ENCODE peak calls at places on chromosomes 12 and 14, in four cellular contexts. J is HepG2, R is K562, W is GM12878. H is an unnamed sample.

GRCh38 chr14:61653507-61653906 is 41.8 kb upstream of the HIF1A start:
- DNase-seq in R (no peak), J (no peak), W (no peak), H (no peak)

GRCh38 chr14:54366726-54367707 is 29.8 kb upstream of the CDKN3 start:
- DNase-seq in J (peak; percentile 84), W (no peak), R (peak; percentile 12), H (peak; percentile 46)

GRCh38 chr14:69980457-69981414 is 101.5 kb downstream of the SMOC1 start:
- DNase-seq in J (no peak), W (no peak), R (no peak), H (no peak)

GRCh38 chr12:18141583-18141982 is 51.6 kb upstream of the RERGL start:
- DNase-seq in R (no peak), W (no peak), J (no peak), H (no peak)

GRCh38 chr12:110367209-110367864 is 36.2 kb downstream of the ANAPC7 start:
- DNase-seq in R (no peak), J (no peak), W (no peak), H (no peak)

GRCh38 chr14:101825797-101826196 is 64.3 kb downstream of the PPP2R5C start:
- DNase-seq in W (no peak), R (no peak), J (no peak), H (no peak)

GRCh38 chr12:4910502-4911315 is 1.0 kb downstream of the KCNA1 start:
- DNase-seq in J (no peak), W (no peak), R (no peak), H (peak; percentile 21)

GRCh38 chr12:66140726-66141125 is 10.2 kb upstream of the LLPH start:
- DNase-seq in W (no peak), J (no peak), R (no peak), H (no peak)

GRCh38 chr12:65094722-65095121 is 26.4 kb downstream of the WIF1 start:
- DNase-seq in W (no peak), J (no peak), R (no peak), H (no peak)

GRCh38 chr12:110217996-110218674 is 62.9 kb upstream of the ATP2A2 start:
- DNase-seq in W (no peak), R (no peak), J (no peak), H (no peak)

GRCh38 chr12:118655588-118655987 is 279.2 kb downstream of the SUDS3 start:
- DNase-seq in J (no peak), W (no peak), R (no peak), H (no peak)

DNA sequence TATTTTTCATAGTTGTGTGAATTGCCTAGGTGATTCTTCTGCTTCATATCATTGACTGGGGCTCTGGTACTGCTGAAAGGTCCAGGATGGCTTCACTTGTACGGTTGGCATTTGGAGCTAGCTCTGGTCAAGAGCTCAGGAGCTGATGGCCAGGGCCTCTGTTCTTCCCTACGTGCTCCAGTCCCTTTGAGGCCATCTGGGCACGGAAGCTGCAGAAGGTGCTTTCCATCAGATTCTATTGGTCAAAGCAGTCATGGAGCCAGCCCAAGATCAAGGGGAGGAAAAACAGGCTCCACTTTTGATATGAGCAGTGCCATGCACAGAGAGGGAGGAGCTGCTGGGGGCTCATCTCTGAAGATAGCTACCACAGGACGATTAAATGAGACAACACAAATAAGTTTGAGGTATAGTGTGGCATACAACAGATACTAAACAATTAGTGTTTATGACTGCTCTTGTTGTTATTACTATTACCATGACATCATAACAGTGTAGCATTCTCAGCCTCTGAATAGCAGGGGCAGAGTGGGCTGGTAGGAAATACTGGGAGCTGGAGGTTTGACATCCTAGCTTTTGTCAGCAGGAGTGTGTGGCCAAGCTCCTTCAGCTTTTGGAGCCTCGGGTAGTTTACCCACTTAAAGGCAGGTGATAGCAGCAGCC is 10.4 kb downstream of the KRT83 start:
- DNase-seq in R (no peak), W (no peak), J (no peak), H (no peak)
- TF ChIP-seq CREM in R (no peak), W (no peak), J (no peak), H (no peak)

GRCh38 chr12:102806110-102806509 is 110.9 kb downstream of the PAH start:
- DNase-seq in J (no peak), W (no peak), R (no peak), H (no peak)
- TF ChIP-seq MAX in J (no peak), W (no peak), R (no peak), H (no peak)

GRCh38 chr12:107864235-107864634 is 89.7 kb downstream of the ASCL4 start:
- DNase-seq in R (no peak), J (no peak), W (no peak), H (peak; percentile 49)
- TF ChIP-seq ATF2 in R (no peak), J (no peak), W (no peak), H (no peak)

GRCh38 chr12:54546511-54546910 is 2.9 kb upstream of the PDE1B start:
- DNase-seq in J (no peak), W (no peak), R (no peak), H (no peak)

GRCh38 chr12:54544743-54545142 is 4.7 kb upstream of the PDE1B start:
- DNase-seq in J (no peak), W (no peak), R (no peak), H (no peak)

GRCh38 chr12:54555670-54556257 is 6.4 kb downstream of the PDE1B start:
- DNase-seq in W (no peak), J (no peak), R (no peak), H (no peak)

DNA sequence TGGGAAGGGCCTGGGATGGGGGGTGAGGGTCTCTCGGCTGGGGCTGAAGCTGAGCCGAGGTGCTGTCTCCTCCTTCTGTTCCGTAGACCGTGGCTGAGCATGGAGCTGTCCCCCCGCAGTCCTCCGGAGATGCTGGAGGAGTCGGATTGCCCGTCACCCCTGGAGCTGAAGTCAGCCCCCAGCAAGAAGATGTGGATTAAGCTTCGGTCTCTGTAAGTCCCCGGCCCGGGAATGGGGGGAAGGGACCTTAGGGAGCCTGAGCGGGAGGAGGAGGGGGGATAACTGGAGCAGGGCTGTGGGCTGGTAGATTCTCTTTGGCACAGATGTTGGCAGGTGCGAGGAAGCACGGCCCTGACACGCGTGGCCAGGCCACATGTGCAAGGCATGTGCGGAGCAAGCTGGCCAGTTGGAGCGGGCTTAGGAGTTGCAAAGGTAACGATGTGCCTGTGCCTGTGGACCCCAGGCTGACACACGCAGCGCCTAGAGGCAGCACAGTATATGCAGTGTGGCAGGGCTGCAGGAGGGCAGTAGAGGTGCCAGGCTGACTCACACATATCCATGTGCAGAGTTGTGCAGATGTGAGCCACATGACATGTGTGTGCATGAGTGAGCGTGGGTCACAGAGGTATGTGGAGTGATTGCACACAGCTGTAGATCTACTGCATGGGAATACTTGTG is 512 bp downstream of the PDE1B start:
- DNase-seq in J (no peak), W (no peak), R (no peak), H (peak; percentile 42)
- TF ChIP-seq CREM in J (no peak), W (no peak), R (no peak), H (no peak)